ENCODE peak calls at places on chromosomes 12 and 14, in four cellular contexts. Y is GM12878, X is HepG2, C is K562. U is an unnamed sample.

GRCh38 chr12:42804928-42805327 is 215.4 kb upstream of the PRICKLE1 start:
- DNase-seq in Y (no peak), C (no peak), X (no peak), U (no peak)

GRCh38 chr14:71289536-71289935 is 382.3 kb downstream of the PCNX1 start:
- DNase-seq in Y (peak), X (no peak), C (no peak), U (no peak)

GRCh38 chr12:44157359-44157758 is 321.5 kb downstream of the TMEM117 start:
- DNase-seq in Y (no peak), X (no peak), C (no peak), U (no peak)

GRCh38 chr12:111121840-111122239 is 201.5 kb upstream of the MYL2 start:
- DNase-seq in C (no peak), X (no peak), Y (no peak), U (no peak)

GRCh38 chr12:64699504-64700115 is 59.6 kb downstream of the GNS start:
- DNase-seq in Y (no peak), C (no peak), X (no peak), U (no peak)

GRCh38 chr14:29663281-29663801 is 264.3 kb downstream of the PRKD1 start:
- DNase-seq in X (no peak), Y (no peak), C (no peak), U (no peak)

GRCh38 chr12:66055837-66056319 is 74.7 kb downstream of the LLPH start:
- DNase-seq in C (no peak), X (peak), Y (peak), U (no peak)

GRCh38 chr12:569803-570236 is 93.4 kb downstream of the NINJ2 start:
- DNase-seq in C (peak), Y (no peak), X (peak), U (peak)

GRCh38 chr12:105955976-105956375 is 182.8 kb downstream of the NUAK1 start:
- DNase-seq in X (no peak), Y (no peak), C (no peak), U (no peak)

GRCh38 chr14:75752907-75753594 is 92.0 kb downstream of the TTLL5 start:
- DNase-seq in C (no peak), X (no peak), Y (no peak), U (no peak)

GRCh38 chr14:49688701-49689030 is 652 bp upstream of the POLE2 start:
- DNase-seq in C (no peak), X (no peak), Y (no peak), U (peak)

GRCh38 chr12:121050725-121051124 is 11.7 kb upstream of the OASL start:
- DNase-seq in C (peak), X (no peak), Y (no peak), U (peak)

GRCh38 chr14:73168274-73168673 is 32.0 kb downstream of the PSEN1 start:
- DNase-seq in C (no peak), X (no peak), Y (no peak), U (no peak)

GRCh38 chr12:108730337-108731104 is 797 bp downstream of the CORO1C start:
- DNase-seq in Y (no peak), C (peak), X (peak), U (peak)

GRCh38 chr12:31002999-31003398 is 70.7 kb upstream of the DDX11 start:
- DNase-seq in X (no peak), C (no peak), Y (peak), U (peak)

GRCh38 chr12:45745861-45746277 is 16.4 kb downstream of the ARID2 start:
- DNase-seq in Y (no peak), X (no peak), C (no peak), U (no peak)

GRCh38 chr14:59085207-59085739 is 103.2 kb upstream of the DAAM1 start:
- DNase-seq in Y (no peak), X (no peak), C (no peak), U (no peak)

GRCh38 chr14:23633160-23633701 is 2.9 kb upstream of the DHRS2 start:
- DNase-seq in Y (no peak), C (no peak), X (peak), U (no peak)

GRCh38 chr12:63862187-63863107 is 17.9 kb downstream of the SRGAP1 start:
- DNase-seq in X (peak), Y (no peak), C (no peak), U (peak)

GRCh38 chr12:77686760-77687159 is 143.9 kb upstream of the NAV3 start:
- DNase-seq in X (no peak), Y (no peak), C (no peak), U (no peak)

GRCh38 chr12:50055831-50056628 is 1.4 kb upstream of the ASIC1 start:
- DNase-seq in C (peak), Y (no peak), X (peak), U (peak)

GRCh38 chr12:608413-608812 is 54.8 kb downstream of the NINJ2 start:
- DNase-seq in C (no peak), X (no peak), Y (no peak), U (no peak)

GRCh38 chr12:19967486-19967885 is 400.9 kb upstream of the PDE3A start:
- DNase-seq in Y (peak), X (no peak), C (no peak), U (peak)

GRCh38 chr14:89388853-89389252 is 28.2 kb downstream of the FOXN3 start:
- DNase-seq in X (no peak), C (no peak), Y (no peak), U (no peak)

GRCh38 chr12:4270016-4270669 is 3.4 kb upstream of the CCND2 start:
- DNase-seq in X (no peak), Y (no peak), C (peak), U (no peak)

GRCh38 chr12:1305063-1305434 is 289.3 kb downstream of the FBXL14 start:
- DNase-seq in X (no peak), Y (no peak), C (no peak), U (no peak)

GRCh38 chr14:60721331-60722162 is 2.6 kb downstream of the SIX4 start:
- DNase-seq in C (no peak), Y (no peak), X (peak), U (peak)

GRCh38 chr12:52186135-52186840 is 5.5 kb downstream of the KRT80 start:
- DNase-seq in X (peak), C (no peak), Y (no peak), U (no peak)

GRCh38 chr12:132451836-132452195 is 38.1 kb upstream of the FBRSL1 start:
- DNase-seq in Y (no peak), C (no peak), X (no peak), U (no peak)

GRCh38 chr12:123363385-123363742 is 1.3 kb downstream of the SBNO1 start:
- DNase-seq in Y (no peak), C (peak), X (no peak), U (no peak)

GRCh38 chr12:32302218-32302826 is 97.0 kb upstream of the FGD4 start:
- DNase-seq in C (peak), X (peak), Y (peak), U (no peak)

GRCh38 chr12:76085159-76085868 is 829 bp upstream of the NAP1L1 start:
- DNase-seq in C (peak), Y (no peak), X (no peak), U (no peak)

GRCh38 chr14:39218171-39218769 is 15.4 kb upstream of the MIA2 start:
- DNase-seq in C (peak), X (peak), Y (no peak), U (peak)

GRCh38 chr12:8661016-8661415 is 1.6 kb downstream of the MFAP5 start:
- DNase-seq in X (no peak), Y (no peak), C (no peak), U (no peak)

GRCh38 chr12:8658361-8658760 is 4.3 kb downstream of the MFAP5 start:
- DNase-seq in C (no peak), Y (no peak), X (no peak), U (no peak)

DNA sequence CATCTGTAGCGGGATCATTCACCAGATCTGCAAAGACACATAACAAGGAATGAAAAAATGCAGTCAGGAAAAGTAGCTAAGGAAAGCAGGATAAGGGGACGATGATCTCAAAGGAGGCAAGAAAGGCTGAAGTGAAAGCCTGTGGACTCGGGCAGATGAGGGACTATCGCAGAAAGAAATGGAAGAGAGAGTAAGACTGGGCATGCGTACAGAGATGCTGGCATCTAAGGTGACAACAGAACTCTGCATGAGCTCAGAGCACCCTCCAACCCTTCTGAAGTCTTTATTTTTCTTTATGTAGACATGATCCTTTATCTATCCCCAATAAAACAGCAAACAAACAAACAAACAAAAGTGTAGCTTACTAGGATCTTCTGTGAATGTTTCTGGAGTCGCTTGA is 7.2 kb downstream of the MFAP5 start:
- DNase-seq in X (no peak), Y (no peak), C (no peak), U (no peak)
- TF ChIP-seq ESRRA in X (no peak), Y (no peak), C (no peak), U (no peak)

GRCh38 chr14:93008381-93008780 is 85.4 kb downstream of the CHGA start:
- DNase-seq in Y (no peak), X (no peak), C (no peak), U (no peak)

GRCh38 chr14:93005838-93006237 is 82.9 kb downstream of the CHGA start:
- DNase-seq in C (no peak), Y (no peak), X (no peak), U (no peak)

GRCh38 chr14:93005135-93005813 is 82.3 kb downstream of the CHGA start:
- DNase-seq in Y (no peak), X (no peak), C (no peak), U (no peak)

GRCh38 chr14:93007225-93007997 is 84.5 kb downstream of the CHGA start:
- DNase-seq in X (no peak), Y (peak), C (no peak), U (peak)

GRCh38 chr14:93006484-93007128 is 83.7 kb downstream of the CHGA start:
- DNase-seq in C (no peak), Y (no peak), X (no peak), U (no peak)
- TF ChIP-seq USF2 in C (no peak), Y (no peak), X (no peak), U (no peak)

GRCh38 chr14:68841030-68841809 is 48.4 kb upstream of the ZFP36L1 start:
- DNase-seq in X (no peak), Y (no peak), C (no peak), U (no peak)

GRCh38 chr14:68846466-68846865 is 53.6 kb upstream of the ZFP36L1 start:
- DNase-seq in Y (no peak), X (no peak), C (no peak), U (no peak)

GRCh38 chr14:68844210-68844545 is 51.3 kb upstream of the ZFP36L1 start:
- DNase-seq in Y (no peak), C (no peak), X (no peak), U (no peak)

GRCh38 chr14:68842298-68842697 is 49.4 kb upstream of the ZFP36L1 start:
- DNase-seq in C (no peak), Y (no peak), X (no peak), U (no peak)

DNA sequence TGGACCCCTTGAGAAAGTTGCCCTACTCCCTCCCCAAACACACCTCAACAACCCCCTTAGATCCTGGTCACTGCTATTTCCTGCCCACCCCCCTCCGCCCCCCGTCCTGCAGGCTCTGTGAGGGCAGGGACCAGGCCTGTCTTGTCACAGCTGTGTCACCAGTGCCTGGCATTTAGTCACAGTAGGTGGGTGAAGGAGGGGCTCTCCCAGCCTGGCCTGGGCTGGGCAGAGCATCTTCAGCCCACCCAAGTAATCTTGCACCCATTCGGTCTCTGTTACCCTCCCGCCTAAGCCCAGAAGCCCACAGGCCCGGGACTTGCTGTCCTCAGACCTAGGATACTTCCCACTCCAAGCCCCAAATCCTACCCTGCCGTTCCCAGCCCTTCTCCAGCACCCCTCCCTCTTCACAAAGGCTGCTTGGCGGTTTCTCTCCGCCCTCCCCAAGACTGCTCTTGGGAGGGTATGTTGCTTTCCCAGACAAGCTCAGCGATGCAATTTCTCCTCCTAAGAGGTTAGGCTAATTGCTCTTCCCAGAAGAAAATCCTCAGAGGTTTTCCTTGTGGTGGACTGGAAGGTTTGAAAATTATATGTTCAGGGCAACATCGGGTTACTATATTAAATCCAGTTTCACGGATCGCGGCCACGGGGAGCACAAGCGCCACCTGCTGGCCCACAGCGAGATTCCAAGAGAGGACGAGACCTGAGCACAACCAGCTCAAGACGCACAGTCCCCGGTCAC is 50.8 kb upstream of the ZFP36L1 start:
- DNase-seq in C (peak), X (no peak), Y (no peak), U (peak)
- TF ChIP-seq RFX5 in C (no peak), X (no peak), Y (no peak), U (no peak)

GRCh38 chr12:56103823-56104108 is 593 bp upstream of the PA2G4 start:
- DNase-seq in C (no peak), X (peak), Y (no peak), U (no peak)
- TF ChIP-seq ESRRA in C (no peak), X (no peak), Y (no peak), U (no peak)

GRCh38 chr12:124633269-124633953 is 66.0 kb upstream of the NCOR2 start:
- DNase-seq in C (peak), X (no peak), Y (no peak), U (peak)
- TF ChIP-seq USF2 in C (no peak), X (no peak), Y (no peak), U (no peak)

DNA sequence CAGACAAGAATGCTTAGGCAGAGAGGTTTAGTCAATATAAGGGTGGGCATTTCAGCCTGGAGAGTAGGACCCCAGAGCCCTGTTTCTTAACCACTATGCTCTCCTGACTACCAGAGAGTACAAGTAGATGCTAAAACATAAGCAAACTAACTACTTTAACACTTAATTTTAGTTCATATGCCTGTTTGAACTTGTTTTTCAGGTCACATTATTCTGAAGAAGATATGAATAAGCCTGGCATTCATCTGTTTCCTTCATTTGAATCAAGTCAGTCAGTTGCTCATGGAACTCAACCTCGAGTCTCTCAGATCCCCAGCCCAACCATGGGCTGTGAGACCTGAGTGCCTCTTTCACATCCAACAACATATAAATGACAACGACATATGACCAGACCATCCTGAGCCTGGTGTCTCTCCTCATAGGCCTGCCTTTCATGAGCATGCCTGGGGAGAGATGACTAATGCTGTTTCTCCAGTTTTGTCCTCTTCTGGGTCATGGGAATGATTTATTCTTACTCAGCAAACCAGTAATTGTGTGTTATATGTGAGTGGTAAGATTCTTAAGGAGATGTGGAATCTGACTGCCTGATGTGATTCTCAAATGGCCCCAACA is 251.1 kb upstream of the BTG1 start:
- DNase-seq in C (peak), Y (no peak), X (no peak), U (peak)
- TF ChIP-seq RFX5 in C (no peak), Y (no peak), X (no peak), U (no peak)

GRCh38 chr14:42013560-42013959 is 406.9 kb downstream of the LRFN5 start:
- DNase-seq in C (no peak), X (no peak), Y (no peak), U (no peak)
- TF ChIP-seq ESRRA in C (no peak), X (no peak), Y (no peak), U (no peak)

GRCh38 chr12:56916996-56917333 is 17.2 kb downstream of the SDR9C7 start:
- DNase-seq in Y (no peak), C (no peak), X (no peak), U (no peak)

GRCh38 chr12:56914256-56914655 is 20.0 kb downstream of the SDR9C7 start:
- DNase-seq in C (no peak), Y (no peak), X (no peak), U (no peak)

GRCh38 chr12:56916296-56916995 is 17.8 kb downstream of the SDR9C7 start:
- DNase-seq in Y (no peak), X (no peak), C (no peak), U (no peak)

GRCh38 chr12:56914724-56915123 is 19.5 kb downstream of the SDR9C7 start:
- DNase-seq in X (peak), Y (no peak), C (no peak), U (no peak)
- TF ChIP-seq USF2 in X (no peak), Y (no peak), C (no peak), U (no peak)

GRCh38 chr12:102023343-102023930 is 38.4 kb downstream of the WASHC3 start:
- DNase-seq in C (no peak), Y (no peak), X (no peak), U (no peak)

GRCh38 chr12:102029148-102029547 is 32.6 kb downstream of the WASHC3 start:
- DNase-seq in C (no peak), Y (no peak), X (no peak), U (no peak)

GRCh38 chr12:102024765-102025164 is 37.0 kb downstream of the WASHC3 start:
- DNase-seq in C (no peak), X (no peak), Y (no peak), U (no peak)

GRCh38 chr12:102022286-102022685 is 39.5 kb downstream of the WASHC3 start:
- DNase-seq in X (no peak), Y (no peak), C (no peak), U (no peak)

GRCh38 chr12:102026728-102027127 is 35.1 kb downstream of the WASHC3 start:
- DNase-seq in X (no peak), C (no peak), Y (no peak), U (no peak)
- TF ChIP-seq RFX5 in X (no peak), C (no peak), Y (no peak), U (no peak)

U was measured in A549.